ENCODE peak calls at places on chromosomes 16 and 17, in seven cellular contexts. D is A549, B is GM23338, I is GM12878, V is SK-N-SH, F is HCT116, N is HepG2. W is an unnamed sample.

GRCh38 chr16:70737377-70738082 is 51.7 kb upstream of the MTSS2 start:
- DNase-seq in I (peak), D (no peak), V (peak), F (no peak), B (no peak), N (no peak), W (peak)

GRCh38 chr16:30065943-30066881 is 652 bp downstream of the ALDOA start:
- DNase-seq in B (peak), N (no peak), I (no peak), F (no peak), V (peak), D (no peak), W (peak)

GRCh38 chr16:610513-611381 is 20.0 kb upstream of the WFIKKN1 start:
- DNase-seq in B (peak), D (no peak), V (peak), F (no peak), N (peak), I (no peak), W (no peak)

GRCh38 chr17:70968302-70968701 is 799.0 kb downstream of the KCNJ2 start:
- DNase-seq in D (no peak), V (no peak), B (no peak), N (no peak), I (no peak), F (no peak), W (no peak)

GRCh38 chr16:59164461-59164860 is 430.3 kb upstream of the GOT2 start:
- DNase-seq in V (no peak), F (no peak), I (no peak), N (no peak), D (no peak), B (peak), W (no peak)

GRCh38 chr17:8520981-8521380 is 85.3 kb downstream of the NDEL1 start:
- DNase-seq in B (no peak), I (no peak), F (no peak), V (no peak), D (no peak), N (no peak), W (no peak)

GRCh38 chr16:3536271-3536671 is 35.5 kb downstream of the CLUAP1 start:
- DNase-seq in B (no peak), D (no peak), I (no peak), N (no peak), V (no peak), F (no peak), W (no peak)

GRCh38 chr16:14302031-14302398 is 230.9 kb downstream of the MRTFB start:
- DNase-seq in V (peak), N (peak), F (no peak), B (peak), D (peak), I (no peak), W (no peak)

GRCh38 chr16:53925011-53925410 is 221.1 kb downstream of the FTO start:
- DNase-seq in I (no peak), N (peak), D (no peak), B (no peak), V (no peak), F (no peak), W (peak)

GRCh38 chr17:33233855-33234228 is 59.3 kb downstream of the ASIC2 start:
- DNase-seq in D (no peak), F (no peak), N (no peak), B (no peak), V (peak), I (no peak), W (no peak)

GRCh38 chr16:8878523-8878911 is 3.6 kb upstream of the LITAFD start:
- DNase-seq in V (no peak), F (no peak), N (no peak), I (no peak), B (peak), D (no peak), W (no peak)

GRCh38 chr17:13869301-13869700 is 200.0 kb upstream of the COX10 start:
- DNase-seq in D (no peak), N (no peak), F (no peak), I (no peak), B (no peak), V (no peak), W (no peak)

GRCh38 chr17:82062984-82063368 is 2.6 kb downstream of the DUS1L start:
- DNase-seq in V (no peak), B (no peak), I (no peak), N (no peak), D (no peak), F (no peak), W (no peak)

GRCh38 chr17:82062076-82062983 is 3.3 kb downstream of the DUS1L start:
- DNase-seq in N (no peak), I (no peak), B (peak), V (no peak), D (no peak), F (no peak), W (no peak)

GRCh38 chr17:82065193-82065637 is 389 bp downstream of the DUS1L start:
- DNase-seq in F (no peak), B (peak), I (no peak), N (no peak), V (no peak), D (peak), W (no peak)

GRCh38 chr17:82064433-82065192 is 991 bp downstream of the DUS1L start:
- DNase-seq in I (no peak), B (peak), V (no peak), D (no peak), N (peak), F (no peak), W (no peak)

GRCh38 chr17:82063424-82064415 is 1.9 kb downstream of the DUS1L start:
- DNase-seq in I (no peak), F (no peak), B (no peak), D (no peak), N (no peak), V (no peak), W (no peak)
- TF ChIP-seq REST in I (no peak), F (no peak), B (no peak), D (no peak), N (no peak), V (no peak), W (no peak)

DNA sequence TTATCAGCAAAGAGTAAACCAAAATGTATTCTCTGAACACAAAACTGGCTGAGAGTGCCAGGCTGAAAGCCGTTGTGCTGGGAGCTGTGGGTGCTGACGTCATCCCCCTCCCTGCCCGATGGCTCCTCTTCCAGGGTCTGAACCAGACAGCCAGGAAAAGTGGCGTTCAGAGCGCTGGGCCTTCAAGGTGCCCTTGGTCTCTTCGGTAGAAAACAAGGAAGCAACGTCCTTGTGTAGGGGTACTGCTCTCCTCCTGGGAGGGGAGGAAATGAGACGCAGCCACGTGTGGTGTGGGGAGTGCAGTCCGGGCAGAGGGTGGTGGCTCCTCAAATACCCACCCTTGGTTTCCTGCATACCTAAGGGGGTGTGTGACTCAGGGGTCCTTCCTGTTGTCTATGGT is 394.7 kb downstream of the SEC14L1 start:
- DNase-seq in I (no peak), D (no peak), V (no peak), N (no peak), B (no peak), F (no peak), W (no peak)
- TF ChIP-seq CTCF in I (no peak), D (no peak), V (no peak), N (no peak), B (no peak), F (no peak), W (no peak)

GRCh38 chr17:59620518-59621259 is 994 bp downstream of the CLTC start:
- DNase-seq in V (peak), F (peak), I (no peak), B (peak), D (peak), N (peak), W (peak)
- TF ChIP-seq REST in V (no peak), F (no peak), I (no peak), B (no peak), D (no peak), N (no peak), W (no peak)

GRCh38 chr17:69506489-69506888 is 92.0 kb downstream of the MAP2K6 start:
- DNase-seq in F (no peak), D (peak), N (peak), V (no peak), B (peak), I (no peak), W (no peak)
- TF ChIP-seq CTCF in F (no peak), D (peak), N (peak), V (peak), B (peak), I (peak), W (peak)

DNA sequence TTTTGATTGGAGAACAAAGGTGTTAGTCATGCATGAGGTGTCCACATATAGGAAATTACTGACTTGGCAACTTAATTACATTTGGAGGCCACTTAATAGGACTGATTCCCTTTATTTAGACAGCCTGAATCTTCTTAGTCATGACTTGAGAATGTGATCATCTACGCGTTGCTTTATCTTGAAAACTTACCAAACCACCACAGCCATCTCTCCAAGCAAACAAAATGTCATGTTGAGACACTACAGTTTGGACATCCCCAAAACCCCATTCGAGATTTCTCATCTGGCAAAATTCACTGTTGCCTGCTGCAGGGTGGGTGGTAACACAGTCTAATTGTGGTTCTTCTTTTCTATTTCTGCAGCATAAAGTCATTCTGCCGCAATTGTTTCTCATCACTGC is 176.5 kb upstream of the CDH5 start:
- DNase-seq in F (no peak), V (no peak), D (no peak), B (no peak), I (no peak), N (no peak), W (no peak)
- TF ChIP-seq REST in F (no peak), V (no peak), D (no peak), B (no peak), I (no peak), N (no peak), W (no peak)